ENCODE peak calls at places on chromosomes 2 and 18, in six cellular contexts. C, T, R, F, Z and K are unnamed samples.

GRCh38 chr18:67010916-67011315 is 407.0 kb upstream of the CDH19 start:
- DNase-seq in F (no peak), T (no peak), R (no peak), C (no peak), Z (no peak), K (no peak)

GRCh38 chr2:190649798-190650390 is 1.0 kb downstream of the NAB1 start:
- DNase-seq in C (peak; percentile 43), T (peak; percentile 29), Z (no peak), R (no peak), F (peak; percentile 45), K (no peak)

GRCh38 chr2:174325932-174326879 is 8.5 kb upstream of the SP9 start:
- DNase-seq in F (no peak), R (no peak), Z (peak; percentile 28), T (peak; percentile 67), C (peak; percentile 28), K (peak; percentile 36)

GRCh38 chr18:23650963-23651927 is 11.5 kb downstream of the ANKRD29 start:
- DNase-seq in C (peak; percentile 77), F (no peak), Z (no peak), T (no peak), R (peak; percentile 46), K (no peak)

GRCh38 chr2:3387011-3387410 is 7.5 kb downstream of the TRAPPC12 start:
- DNase-seq in T (no peak), Z (no peak), C (peak; percentile 43), F (no peak), R (no peak), K (no peak)

GRCh38 chr2:27799646-27800010 is 28.1 kb downstream of the MRPL33 start:
- DNase-seq in R (no peak), C (no peak), F (no peak), Z (no peak), T (no peak), K (no peak)

GRCh38 chr2:73284296-73285161 is at the start of gene FBXO41:
- DNase-seq in C (peak; percentile 17), Z (peak; percentile 40), F (peak; percentile 16), R (peak; percentile 50), T (peak; percentile 81), K (peak; percentile 92)

GRCh38 chr2:76953733-76954347 is 568.3 kb downstream of the LRRTM4 start:
- DNase-seq in T (peak; percentile 76), Z (no peak), R (peak; percentile 73), C (peak; percentile 41), F (peak; percentile 42), K (no peak)

GRCh38 chr2:29589440-29590103 is 331.8 kb downstream of the ALK start:
- DNase-seq in T (no peak), Z (no peak), C (no peak), F (no peak), R (no peak), K (no peak)

GRCh38 chr2:130355578-130356431 is at the start of gene PTPN18:
- DNase-seq in C (peak; percentile 85), F (peak; percentile 90), Z (peak; percentile 94), T (peak; percentile 92), R (peak; percentile 94), K (peak; percentile 75)

GRCh38 chr18:35852786-35853185 is 119.7 kb upstream of the RMP24 start:
- DNase-seq in T (no peak), Z (no peak), R (no peak), F (no peak), C (no peak), K (no peak)

GRCh38 chr2:17879137-17879912 is 858 bp downstream of the KCNS3 start:
- DNase-seq in Z (peak; percentile 72), R (peak; percentile 81), T (peak; percentile 93), F (peak; percentile 74), C (peak; percentile 33), K (peak; percentile 20)

GRCh38 chr2:206989306-206989705 is 50.0 kb downstream of the CPO start:
- DNase-seq in Z (peak; percentile 27), C (no peak), T (peak; percentile 64), F (peak; percentile 62), R (peak; percentile 66), K (peak; percentile 13)

GRCh38 chr18:35458677-35459441 is 38.9 kb downstream of the INO80C start:
- DNase-seq in F (peak; percentile 86), C (peak; percentile 79), R (peak; percentile 84), Z (peak; percentile 65), T (no peak), K (no peak)

GRCh38 chr2:54503192-54503591 is 47.1 kb downstream of the SPTBN1 start:
- DNase-seq in R (peak; percentile 32), Z (no peak), C (peak; percentile 24), F (peak; percentile 12), T (peak; percentile 80), K (no peak)

GRCh38 chr2:238863749-238864206 is 15.9 kb downstream of the TWIST2 start:
- DNase-seq in C (no peak), F (no peak), T (no peak), Z (no peak), R (no peak), K (no peak)

GRCh38 chr2:240818293-240818542 is 1.8 kb downstream of the KIF1A start:
- DNase-seq in F (no peak), R (no peak), Z (no peak), T (no peak), C (no peak), K (no peak)

GRCh38 chr2:240820014-240820606 is at the start of gene KIF1A:
- DNase-seq in Z (no peak), R (peak; percentile 83), C (no peak), T (peak; percentile 90), F (no peak), K (no peak)

GRCh38 chr2:240820607-240821428 is 799 bp upstream of the KIF1A start:
- DNase-seq in F (no peak), T (peak; percentile 75), R (peak; percentile 47), C (no peak), Z (no peak), K (no peak)

GRCh38 chr2:240818543-240819403 is 1.2 kb downstream of the KIF1A start:
- DNase-seq in C (no peak), Z (no peak), T (peak; percentile 79), F (no peak), R (peak; percentile 38), K (no peak)

DNA sequence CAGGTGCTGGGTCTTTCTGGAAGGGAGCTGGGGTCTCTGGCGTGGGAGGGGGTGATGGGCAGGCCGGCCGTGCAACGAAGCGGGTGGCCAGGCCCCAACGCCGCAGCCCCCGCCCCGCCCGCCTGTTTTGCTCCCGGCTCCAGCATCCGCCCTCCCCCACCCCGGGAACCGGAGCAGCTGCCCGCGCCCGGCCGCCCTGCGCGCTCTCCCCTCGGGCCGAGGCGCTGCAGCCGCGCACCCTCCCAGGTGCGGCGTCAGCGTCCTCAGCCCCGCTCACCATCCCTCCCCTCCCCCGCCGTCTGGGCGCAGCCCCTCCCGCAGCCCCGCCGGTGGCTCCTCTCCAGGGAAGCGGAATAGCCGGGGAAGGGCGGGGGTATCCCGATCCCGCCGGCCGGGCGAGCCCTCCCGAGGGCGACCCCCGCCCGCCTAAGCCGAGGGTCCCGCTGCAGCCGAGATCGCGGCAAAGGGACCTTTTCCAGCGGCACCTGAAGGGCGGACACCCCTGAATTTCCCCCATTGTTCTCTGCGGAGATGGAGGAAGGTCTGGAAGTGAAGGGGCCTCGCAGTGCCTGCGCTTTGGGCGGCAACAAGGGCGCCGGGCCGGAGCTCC is 510 bp downstream of the KIF1A start:
- DNase-seq in F (no peak), T (peak; percentile 71), C (no peak), Z (no peak), R (peak; percentile 55), K (no peak)
- H3K4me3 ChIP-seq in F (peak overlapping the region; percentile 26), T (peak overlapping the region; percentile 97), C (no peak overlapping the region), Z (peak overlapping the region; percentile 34), R (peak overlapping the region; percentile 64), K (no peak overlapping the region)

GRCh38 chr18:22170421-22171262 is 1.3 kb downstream of the GATA6 start:
- DNase-seq in R (peak; percentile 63), F (peak; percentile 52), Z (peak; percentile 73), T (peak; percentile 61), C (peak; percentile 75), K (peak; percentile 16)

GRCh38 chr18:22173221-22173927 is 4.0 kb downstream of the GATA6 start:
- DNase-seq in T (no peak), Z (no peak), C (no peak), F (peak; percentile 48), R (no peak), K (no peak)

GRCh38 chr18:22171263-22171838 is 2.0 kb downstream of the GATA6 start:
- DNase-seq in T (peak; percentile 42), Z (peak; percentile 26), C (no peak), R (no peak), F (no peak), K (no peak)

GRCh38 chr18:22172594-22173049 is 3.2 kb downstream of the GATA6 start:
- DNase-seq in R (no peak), Z (no peak), C (no peak), F (peak; percentile 56), T (no peak), K (no peak)

DNA sequence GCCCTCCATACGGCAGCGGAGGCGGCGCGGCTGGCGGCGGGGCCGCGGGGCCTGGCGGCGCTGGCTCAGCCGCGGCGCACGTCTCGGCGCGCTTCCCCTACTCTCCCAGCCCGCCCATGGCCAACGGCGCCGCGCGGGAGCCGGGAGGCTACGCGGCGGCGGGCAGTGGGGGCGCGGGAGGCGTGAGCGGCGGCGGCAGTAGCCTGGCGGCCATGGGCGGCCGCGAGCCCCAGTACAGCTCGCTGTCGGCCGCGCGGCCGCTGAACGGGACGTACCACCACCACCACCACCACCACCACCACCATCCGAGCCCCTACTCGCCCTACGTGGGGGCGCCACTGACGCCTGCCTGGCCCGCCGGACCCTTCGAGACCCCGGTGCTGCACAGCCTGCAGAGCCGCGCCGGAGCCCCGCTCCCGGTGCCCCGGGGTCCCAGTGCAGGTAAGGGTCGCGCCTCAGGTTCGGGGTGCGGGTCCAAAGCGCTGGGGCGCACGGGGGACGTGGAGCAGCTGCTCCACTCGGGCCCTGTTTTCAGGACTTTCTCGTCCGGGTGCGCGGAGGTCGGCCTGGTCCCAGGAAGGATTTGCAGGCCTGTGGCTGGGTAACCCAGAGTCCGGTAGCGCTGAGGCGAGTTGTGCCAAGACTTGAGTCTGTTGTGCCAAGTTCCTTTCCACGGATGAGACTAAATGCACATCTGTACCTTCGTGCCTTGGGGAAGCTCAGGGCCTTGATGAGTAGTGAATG is 2.6 kb downstream of the GATA6 start:
- DNase-seq in F (no peak), Z (peak; percentile 42), T (peak; percentile 65), C (no peak), R (no peak), K (no peak)
- H3K27me3 ChIP-seq in F (peaks cover 26% of the 10 kb centered on the region), Z (no peaks in the 10 kb centered on the region), T (peaks cover 100% of the 10 kb centered on the region), C (peaks cover 18% of the 10 kb centered on the region), R (no peaks in the 10 kb centered on the region), K (no peaks in the 10 kb centered on the region)

DNA sequence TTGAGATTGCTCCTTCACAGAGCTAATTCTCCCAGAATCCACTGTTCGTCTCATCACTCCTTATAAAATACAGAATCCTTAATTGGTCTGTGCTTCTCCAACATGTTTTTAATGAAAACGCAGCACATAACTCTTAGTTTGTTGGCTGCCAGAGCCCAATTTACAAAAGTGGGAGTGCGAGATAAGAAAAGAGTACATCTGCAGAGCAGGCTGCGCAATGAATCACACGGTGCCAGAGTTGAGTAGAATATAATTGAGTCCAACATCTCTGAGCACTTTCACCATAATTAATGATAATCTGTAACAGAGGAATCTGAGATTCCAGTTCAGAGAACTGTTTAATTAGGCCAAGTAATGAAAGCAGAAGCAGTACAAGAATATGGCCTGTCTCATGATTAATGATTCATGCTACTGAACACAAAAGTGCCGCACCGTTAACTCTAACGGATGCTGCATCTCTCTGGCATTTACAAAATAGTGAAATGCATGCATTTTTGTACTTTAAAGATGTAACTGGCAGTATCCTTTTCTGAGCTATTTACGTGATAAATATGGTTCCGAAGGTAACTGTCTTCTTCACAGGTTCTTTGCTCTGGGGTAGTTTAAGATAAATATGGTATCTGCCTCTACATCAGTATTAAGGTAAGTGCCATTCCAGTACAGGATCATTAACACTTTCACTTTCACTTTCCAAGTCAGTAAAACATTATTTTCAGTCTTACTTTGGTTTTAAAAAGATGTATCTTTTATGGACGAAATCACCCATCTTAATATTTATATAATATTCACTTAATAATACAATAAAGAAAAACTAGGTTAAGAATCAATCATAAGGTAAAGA is 785.6 kb downstream of the NR4A2 start:
- DNase-seq in C (no peak), T (no peak), Z (no peak), R (no peak), F (no peak), K (no peak)
- H3K4me3 ChIP-seq in C (no peak overlapping the region), T (no peak overlapping the region), Z (peak overlapping the region; percentile 12), R (peak overlapping the region; percentile 12), F (no peak overlapping the region), K (no peak overlapping the region)

GRCh38 chr2:10085852-10086148 is 5.6 kb upstream of the CYS1 start:
- DNase-seq in R (no peak), F (no peak), C (no peak), Z (no peak), T (no peak), K (no peak)
- H3K27me3 ChIP-seq in R (peaks cover 31% of the 10 kb centered on the region), F (peaks cover 4% of the 10 kb centered on the region), C (peaks cover 71% of the 10 kb centered on the region), Z (no peaks in the 10 kb centered on the region), T (peaks cover 40% of the 10 kb centered on the region), K (no peaks in the 10 kb centered on the region)